ENCODE peak calls at places on chromosomes 11 and 22, in seven cellular contexts. E is CD8-positive, alpha-beta memory T cell; A is Peyer's patch; I is mammary epithelial cell; G is right lobe of liver; D is mucosa of descending colon; Q is HFF-Myc. H is an unnamed sample.

GRCh38 chr11:65219930-65220213 is 38.1 kb downstream of the CAPN1 start:
- DNase-seq in E (no peak), A (no peak), I (no peak), G (no peak), D (no peak), Q (peak; percentile 29), H (peak; percentile 17)

GRCh38 chr11:134436781-134437180 is 24.7 kb upstream of the B3GAT1 start:
- DNase-seq in E (no peak), A (no peak), I (no peak), G (no peak), D (no peak), Q (no peak), H (no peak)

GRCh38 chr11:69787906-69788305 is 12.8 kb upstream of the FGF4 start:
- DNase-seq in E (no peak), A (no peak), I (no peak), G (no peak), D (no peak), Q (no peak), H (no peak)

GRCh38 chr11:105862736-105863367 is 159.2 kb downstream of the MSANTD4 start:
- DNase-seq in E (no peak), A (no peak), I (peak; percentile 35), G (no peak), D (no peak), Q (peak; percentile 57), H (peak; percentile 83)

GRCh38 chr11:35166369-35167360 is 27.7 kb downstream of the CD44 start:
- DNase-seq in E (peak; percentile 61), A (no peak), I (peak; percentile 98), G (no peak), D (no peak), Q (peak; percentile 56), H (peak; percentile 98)

GRCh38 chr22:30824711-30825110 is 130.0 kb downstream of the OSBP2 start:
- DNase-seq in E (no peak), A (no peak), I (no peak), G (no peak), D (no peak), Q (no peak), H (no peak)

GRCh38 chr11:46333129-46333947 is 13.9 kb upstream of the DGKZ start:
- DNase-seq in E (no peak), A (no peak), I (no peak), G (no peak), D (no peak), Q (no peak), H (no peak)

GRCh38 chr11:116529681-116530080 is 243.1 kb downstream of the BUD13 start:
- DNase-seq in E (no peak), A (no peak), I (no peak), G (no peak), D (no peak), Q (no peak), H (no peak)

GRCh38 chr11:93939084-93939780 is 81.9 kb upstream of the HEPHL1 start:
- DNase-seq in E (no peak), A (no peak), I (peak; percentile 98), G (no peak), D (no peak), Q (no peak), H (peak; percentile 98)

GRCh38 chr11:70024036-70024772 is 53.9 kb upstream of the ANO1 start:
- DNase-seq in E (no peak), A (no peak), I (no peak), G (peak; percentile 23), D (no peak), Q (no peak), H (no peak)

GRCh38 chr11:14012836-14013235 is 50.3 kb downstream of the SPON1 start:
- DNase-seq in E (no peak), A (no peak), I (no peak), G (no peak), D (no peak), Q (no peak), H (no peak)

GRCh38 chr11:13277719-13278619 is at the start of gene BMAL1:
- DNase-seq in E (peak; percentile 74), A (peak; percentile 65), I (no peak), G (peak; percentile 80), D (peak; percentile 82), Q (no peak), H (no peak)

GRCh38 chr11:125886997-125887372 is 483 bp upstream of the HYLS1 start:
- DNase-seq in E (peak; percentile 62), A (peak; percentile 47), I (peak; percentile 66), G (peak; percentile 63), D (peak; percentile 66), Q (no peak), H (peak; percentile 63)

GRCh38 chr11:70769521-70769920 is 371.2 kb downstream of the CTTN start:
- DNase-seq in E (no peak), A (no peak), I (no peak), G (no peak), D (no peak), Q (no peak), H (no peak)

GRCh38 chr11:82775736-82776346 is 42.2 kb upstream of the FAM181B start:
- DNase-seq in E (no peak), A (no peak), I (peak; percentile 51), G (no peak), D (peak; percentile 32), Q (peak; percentile 25), H (peak; percentile 89)

GRCh38 chr11:72114570-72114969 is 2.1 kb upstream of the ANAPC15 start:
- DNase-seq in E (no peak), A (no peak), I (peak; percentile 66), G (no peak), D (no peak), Q (no peak), H (no peak)

GRCh38 chr11:44566952-44567875 is 1.8 kb downstream of the CD82 start:
- DNase-seq in E (no peak), A (peak; percentile 51), I (no peak), G (no peak), D (no peak), Q (no peak), H (no peak)

GRCh38 chr11:44568358-44568705 is 2.9 kb downstream of the CD82 start:
- DNase-seq in E (no peak), A (no peak), I (no peak), G (no peak), D (no peak), Q (no peak), H (no peak)

GRCh38 chr11:44568706-44569473 is 3.4 kb downstream of the CD82 start:
- DNase-seq in E (peak; percentile 93), A (peak; percentile 84), I (peak; percentile 94), G (peak; percentile 76), D (peak; percentile 67), Q (peak; percentile 52), H (peak; percentile 81)

GRCh38 chr11:44566559-44566949 is 1.1 kb downstream of the CD82 start:
- DNase-seq in E (no peak), A (no peak), I (no peak), G (no peak), D (no peak), Q (no peak), H (no peak)

GRCh38 chr11:44567876-44568256 is 2.4 kb downstream of the CD82 start:
- DNase-seq in E (no peak), A (no peak), I (no peak), G (no peak), D (no peak), Q (no peak), H (no peak)
- H3K4me3 ChIP-seq in E (peak overlapping the region; percentile 3), A (no peak overlapping the region), I (no peak overlapping the region), G (no peak overlapping the region), D (no peak overlapping the region), Q (no peak overlapping the region), H (no peak overlapping the region)

DNA sequence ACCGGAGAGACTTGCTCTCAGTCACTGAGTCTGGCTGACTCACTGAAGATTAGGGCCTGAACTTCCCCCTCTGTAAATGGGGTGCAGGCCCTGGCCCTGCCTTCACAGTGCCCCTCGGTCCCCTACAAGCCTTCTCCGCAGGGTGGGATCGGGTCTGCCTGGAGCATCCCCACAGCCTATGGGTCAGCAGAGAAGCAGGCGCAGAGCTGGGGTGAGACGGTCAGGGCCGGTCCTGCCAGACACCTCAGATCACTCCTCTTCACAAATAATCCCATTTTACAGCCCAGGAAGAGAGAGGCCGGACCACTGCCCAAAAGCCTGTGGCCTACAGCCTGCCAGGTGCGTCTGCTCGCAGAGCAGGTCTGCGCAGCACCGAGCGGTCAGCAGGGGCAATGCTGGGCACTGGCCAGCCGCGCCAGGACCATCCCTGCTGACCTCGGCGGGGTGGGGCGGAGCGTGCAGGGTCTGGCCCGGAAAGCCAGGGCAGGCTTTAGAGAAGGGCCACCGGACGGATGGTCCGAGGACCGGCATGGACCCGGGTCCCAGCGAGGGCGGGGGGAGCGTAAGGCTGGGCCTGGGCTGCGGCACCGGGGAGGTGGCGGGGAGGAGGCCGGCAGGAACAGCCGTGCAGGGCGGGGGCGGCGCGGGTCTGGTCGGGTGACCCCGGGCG is 518 bp upstream of the SEPTIN5 start:
- DNase-seq in E (no peak), A (no peak), I (no peak), G (no peak), D (no peak), Q (no peak), H (no peak)
- H3K4me3 ChIP-seq in E (no peak overlapping the region), A (no peak overlapping the region), I (peak overlapping the region; percentile 59), G (peak overlapping the region; percentile 50), D (no peak overlapping the region), Q (peak overlapping the region; percentile 9), H (peak overlapping the region; percentile 62)

DNA sequence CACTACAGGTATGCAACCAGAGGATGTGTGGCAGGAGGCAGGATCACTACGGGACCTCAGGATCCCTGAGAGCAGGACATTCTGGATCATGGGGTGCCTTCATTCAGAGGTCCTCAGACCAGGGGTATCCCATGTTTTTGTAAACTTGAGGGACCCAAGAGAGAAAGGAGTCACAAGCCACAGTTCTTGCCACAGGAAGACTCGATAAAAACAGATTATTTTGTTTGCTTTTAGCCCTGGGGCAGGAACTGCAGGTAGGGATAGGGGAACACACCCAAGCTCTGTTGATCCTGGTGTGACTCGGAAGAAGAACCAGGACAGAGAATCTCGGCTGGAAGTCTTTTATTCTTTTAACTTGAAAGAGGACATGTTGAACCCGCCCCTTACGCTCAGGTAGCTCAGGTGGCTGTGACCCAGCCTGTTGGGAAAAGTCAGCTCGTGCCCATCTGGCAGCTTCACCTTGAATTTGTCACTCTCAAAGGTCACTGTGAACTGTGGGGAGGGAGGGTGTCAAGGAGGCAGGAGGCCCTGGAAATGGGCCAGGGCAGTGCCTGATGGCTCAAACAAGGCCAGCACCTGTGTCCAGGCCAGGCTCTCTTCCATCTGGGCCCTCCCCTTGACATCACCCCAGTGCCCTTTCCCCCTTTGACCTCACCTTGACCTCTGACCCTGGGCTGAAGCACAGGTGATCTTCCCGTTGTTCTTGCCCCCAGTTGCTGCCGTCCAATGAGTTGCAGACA is 9.8 kb downstream of the LGALS2 start:
- DNase-seq in E (no peak), A (no peak), I (no peak), G (peak; percentile 96), D (peak; percentile 76), Q (no peak), H (peak; percentile 48)
- H3K4me3 ChIP-seq in E (no peak overlapping the region), A (no peak overlapping the region), I (no peak overlapping the region), G (peak overlapping the region; percentile 13), D (no peak overlapping the region), Q (no peak overlapping the region), H (no peak overlapping the region)

GRCh38 chr22:48332438-48333322 is 1495.0 kb downstream of the BRD1 start:
- DNase-seq in E (no peak), A (no peak), I (no peak), G (no peak), D (no peak), Q (no peak), H (no peak)

GRCh38 chr22:48333323-48333763 is 1494.3 kb downstream of the BRD1 start:
- DNase-seq in E (no peak), A (no peak), I (no peak), G (no peak), D (no peak), Q (no peak), H (no peak)

GRCh38 chr22:48331691-48332220 is 1495.9 kb downstream of the BRD1 start:
- DNase-seq in E (no peak), A (no peak), I (no peak), G (no peak), D (no peak), Q (no peak), H (no peak)

GRCh38 chr22:48333816-48334735 is 1493.6 kb downstream of the BRD1 start:
- DNase-seq in E (no peak), A (no peak), I (no peak), G (no peak), D (no peak), Q (no peak), H (no peak)

GRCh38 chr22:48331266-48331665 is 1496.4 kb downstream of the BRD1 start:
- DNase-seq in E (no peak), A (no peak), I (no peak), G (no peak), D (no peak), Q (no peak), H (no peak)
- H3K4me3 ChIP-seq in E (no peak overlapping the region), A (no peak overlapping the region), I (no peak overlapping the region), G (no peak overlapping the region), D (no peak overlapping the region), Q (no peak overlapping the region), H (no peak overlapping the region)